ENCODE peak calls at places on chromosome 1, in ten cellular contexts. One of them, this sample, is unnamed.

GRCh38 chr1:160538985-160539651 is 16.1 kb upstream of the SLAMF6 start:
- DNase-seq in MM.1S: peak
- DNase-seq in neural crest cell: no peak
- DNase-seq in pancreas: no peak
- DNase-seq in activated CD4-positive, CD25-positive, alpha-beta regulatory T cell: no peak
- DNase-seq in NCI-H2029 treated with DMSO at 0.1 percent for 48 hours: no peak
- DNase-seq in hepatic stellate cell: no peak
- DNase-seq in RKO: no peak
- DNase-seq in activated naive CD8-positive, alpha-beta T cell treated with anti-CD3 and anti-CD28 coated beads for 36 hours: no peak
- DNase-seq in amniotic epithelial cell: no peak
- DNase-seq in this sample: no peak

GRCh38 chr1:20485527-20486456 is at the start of gene CAMK2N1:
- DNase-seq in neural crest cell: peak
- DNase-seq in pancreas: peak
- DNase-seq in MM.1S: no peak
- DNase-seq in activated naive CD8-positive, alpha-beta T cell treated with anti-CD3 and anti-CD28 coated beads for 36 hours: peak
- DNase-seq in activated CD4-positive, CD25-positive, alpha-beta regulatory T cell: peak
- DNase-seq in amniotic epithelial cell: peak
- DNase-seq in RKO: peak
- DNase-seq in hepatic stellate cell: peak
- DNase-seq in NCI-H2029 treated with DMSO at 0.1 percent for 48 hours: no peak
- DNase-seq in this sample: no peak

GRCh38 chr1:7868085-7868780 is 15.4 kb upstream of the UTS2 start:
- DNase-seq in hepatic stellate cell: no peak
- DNase-seq in amniotic epithelial cell: no peak
- DNase-seq in neural crest cell: no peak
- DNase-seq in activated CD4-positive, CD25-positive, alpha-beta regulatory T cell: no peak
- DNase-seq in pancreas: no peak
- DNase-seq in RKO: no peak
- DNase-seq in activated naive CD8-positive, alpha-beta T cell treated with anti-CD3 and anti-CD28 coated beads for 36 hours: no peak
- DNase-seq in NCI-H2029 treated with DMSO at 0.1 percent for 48 hours: no peak
- DNase-seq in MM.1S: no peak
- DNase-seq in this sample: no peak

GRCh38 chr1:6288026-6288425 is 27.1 kb upstream of the GPR153 start:
- DNase-seq in pancreas: no peak
- DNase-seq in activated naive CD8-positive, alpha-beta T cell treated with anti-CD3 and anti-CD28 coated beads for 36 hours: no peak
- DNase-seq in MM.1S: no peak
- DNase-seq in activated CD4-positive, CD25-positive, alpha-beta regulatory T cell: no peak
- DNase-seq in hepatic stellate cell: no peak
- DNase-seq in amniotic epithelial cell: no peak
- DNase-seq in RKO: no peak
- DNase-seq in NCI-H2029 treated with DMSO at 0.1 percent for 48 hours: no peak
- DNase-seq in neural crest cell: no peak
- DNase-seq in this sample: no peak

GRCh38 chr1:159892944-159893343 is 7.0 kb downstream of the CFAP45 start:
- DNase-seq in hepatic stellate cell: no peak
- DNase-seq in activated CD4-positive, CD25-positive, alpha-beta regulatory T cell: no peak
- DNase-seq in activated naive CD8-positive, alpha-beta T cell treated with anti-CD3 and anti-CD28 coated beads for 36 hours: no peak
- DNase-seq in neural crest cell: no peak
- DNase-seq in MM.1S: no peak
- DNase-seq in RKO: no peak
- DNase-seq in pancreas: no peak
- DNase-seq in NCI-H2029 treated with DMSO at 0.1 percent for 48 hours: no peak
- DNase-seq in amniotic epithelial cell: no peak
- DNase-seq in this sample: no peak

GRCh38 chr1:113452921-113453770 is 62.8 kb downstream of the MAGI3 start:
- DNase-seq in activated CD4-positive, CD25-positive, alpha-beta regulatory T cell: no peak
- DNase-seq in RKO: peak
- DNase-seq in pancreas: no peak
- DNase-seq in activated naive CD8-positive, alpha-beta T cell treated with anti-CD3 and anti-CD28 coated beads for 36 hours: no peak
- DNase-seq in NCI-H2029 treated with DMSO at 0.1 percent for 48 hours: peak
- DNase-seq in MM.1S: peak
- DNase-seq in hepatic stellate cell: peak
- DNase-seq in neural crest cell: no peak
- DNase-seq in amniotic epithelial cell: peak
- DNase-seq in this sample: peak

GRCh38 chr1:161219078-161219892 is 4.1 kb downstream of the APOA2 start:
- DNase-seq in amniotic epithelial cell: no peak
- DNase-seq in NCI-H2029 treated with DMSO at 0.1 percent for 48 hours: no peak
- DNase-seq in MM.1S: no peak
- DNase-seq in pancreas: no peak
- DNase-seq in RKO: no peak
- DNase-seq in activated CD4-positive, CD25-positive, alpha-beta regulatory T cell: no peak
- DNase-seq in activated naive CD8-positive, alpha-beta T cell treated with anti-CD3 and anti-CD28 coated beads for 36 hours: no peak
- DNase-seq in neural crest cell: no peak
- DNase-seq in hepatic stellate cell: no peak
- DNase-seq in this sample: no peak

GRCh38 chr1:43904660-43905551 is 28.7 kb upstream of the ARTN start:
- DNase-seq in hepatic stellate cell: no peak
- DNase-seq in activated naive CD8-positive, alpha-beta T cell treated with anti-CD3 and anti-CD28 coated beads for 36 hours: no peak
- DNase-seq in neural crest cell: no peak
- DNase-seq in MM.1S: no peak
- DNase-seq in pancreas: no peak
- DNase-seq in RKO: no peak
- DNase-seq in activated CD4-positive, CD25-positive, alpha-beta regulatory T cell: no peak
- DNase-seq in NCI-H2029 treated with DMSO at 0.1 percent for 48 hours: no peak
- DNase-seq in amniotic epithelial cell: no peak
- DNase-seq in this sample: no peak

GRCh38 chr1:155591770-155592169 is 18.2 kb upstream of the MSTO1 start:
- DNase-seq in activated CD4-positive, CD25-positive, alpha-beta regulatory T cell: peak
- DNase-seq in activated naive CD8-positive, alpha-beta T cell treated with anti-CD3 and anti-CD28 coated beads for 36 hours: no peak
- DNase-seq in NCI-H2029 treated with DMSO at 0.1 percent for 48 hours: peak
- DNase-seq in neural crest cell: no peak
- DNase-seq in pancreas: no peak
- DNase-seq in amniotic epithelial cell: peak
- DNase-seq in RKO: peak
- DNase-seq in hepatic stellate cell: peak
- DNase-seq in MM.1S: peak
- DNase-seq in this sample: peak

GRCh38 chr1:192272732-192273131 is 44.1 kb upstream of the RGS21 start:
- DNase-seq in RKO: no peak
- DNase-seq in NCI-H2029 treated with DMSO at 0.1 percent for 48 hours: no peak
- DNase-seq in activated CD4-positive, CD25-positive, alpha-beta regulatory T cell: no peak
- DNase-seq in pancreas: no peak
- DNase-seq in hepatic stellate cell: no peak
- DNase-seq in amniotic epithelial cell: no peak
- DNase-seq in MM.1S: no peak
- DNase-seq in activated naive CD8-positive, alpha-beta T cell treated with anti-CD3 and anti-CD28 coated beads for 36 hours: no peak
- DNase-seq in neural crest cell: no peak
- DNase-seq in this sample: no peak

GRCh38 chr1:35573776-35574654 is 901 bp downstream of the TFAP2E start:
- DNase-seq in pancreas: no peak
- DNase-seq in MM.1S: no peak
- DNase-seq in hepatic stellate cell: no peak
- DNase-seq in activated CD4-positive, CD25-positive, alpha-beta regulatory T cell: no peak
- DNase-seq in RKO: no peak
- DNase-seq in amniotic epithelial cell: no peak
- DNase-seq in NCI-H2029 treated with DMSO at 0.1 percent for 48 hours: no peak
- DNase-seq in neural crest cell: no peak
- DNase-seq in activated naive CD8-positive, alpha-beta T cell treated with anti-CD3 and anti-CD28 coated beads for 36 hours: no peak
- DNase-seq in this sample: no peak

GRCh38 chr1:185804206-185804605 is 70.0 kb downstream of the HMCN1 start:
- DNase-seq in NCI-H2029 treated with DMSO at 0.1 percent for 48 hours: no peak
- DNase-seq in pancreas: no peak
- DNase-seq in neural crest cell: no peak
- DNase-seq in RKO: no peak
- DNase-seq in MM.1S: no peak
- DNase-seq in amniotic epithelial cell: peak
- DNase-seq in activated naive CD8-positive, alpha-beta T cell treated with anti-CD3 and anti-CD28 coated beads for 36 hours: no peak
- DNase-seq in activated CD4-positive, CD25-positive, alpha-beta regulatory T cell: no peak
- DNase-seq in hepatic stellate cell: no peak
- DNase-seq in this sample: no peak

GRCh38 chr1:1418464-1419362 is 2.4 kb downstream of the ANKRD65 start:
- DNase-seq in hepatic stellate cell: no peak
- DNase-seq in NCI-H2029 treated with DMSO at 0.1 percent for 48 hours: no peak
- DNase-seq in RKO: no peak
- DNase-seq in activated CD4-positive, CD25-positive, alpha-beta regulatory T cell: no peak
- DNase-seq in neural crest cell: no peak
- DNase-seq in pancreas: no peak
- DNase-seq in amniotic epithelial cell: no peak
- DNase-seq in activated naive CD8-positive, alpha-beta T cell treated with anti-CD3 and anti-CD28 coated beads for 36 hours: no peak
- DNase-seq in MM.1S: no peak
- DNase-seq in this sample: no peak

GRCh38 chr1:202671388-202671787 is 38.9 kb downstream of the SYT2 start:
- DNase-seq in pancreas: peak
- DNase-seq in amniotic epithelial cell: no peak
- DNase-seq in hepatic stellate cell: no peak
- DNase-seq in RKO: no peak
- DNase-seq in neural crest cell: no peak
- DNase-seq in MM.1S: no peak
- DNase-seq in activated CD4-positive, CD25-positive, alpha-beta regulatory T cell: no peak
- DNase-seq in NCI-H2029 treated with DMSO at 0.1 percent for 48 hours: peak
- DNase-seq in activated naive CD8-positive, alpha-beta T cell treated with anti-CD3 and anti-CD28 coated beads for 36 hours: no peak
- DNase-seq in this sample: no peak